ENCODE peak calls at places on chromosomes 7 and 10, in four cellular contexts. Q is K562, A is SK-N-SH, O is HepG2. P is an unnamed sample.

GRCh38 chr10:36764823-36765222 is 360.6 kb upstream of the ANKRD30A start:
- DNase-seq in Q (no peak), A (no peak), O (no peak), P (no peak)

GRCh38 chr10:110274072-110274627 is 30.6 kb downstream of the SMNDC1 start:
- DNase-seq in Q (no peak), A (no peak), O (no peak), P (no peak)

GRCh38 chr10:123021517-123021916 is 12.7 kb downstream of the ACADSB start:
- DNase-seq in Q (no peak), A (no peak), O (peak; percentile 36), P (peak; percentile 29)

GRCh38 chr7:93736970-93737369 is 153.6 kb downstream of the TFPI2 start:
- DNase-seq in Q (no peak), A (no peak), O (no peak), P (no peak)

GRCh38 chr10:31099101-31099500 is 67.4 kb upstream of the ZNF438 start:
- DNase-seq in Q (no peak), A (no peak), O (no peak), P (no peak)

GRCh38 chr10:101162677-101163076 is 31.6 kb downstream of the TLX1 start:
- DNase-seq in Q (no peak), A (no peak), O (no peak), P (no peak)

GRCh38 chr10:88991161-88991899 is 732 bp downstream of the FAS start:
- DNase-seq in Q (peak; percentile 34), A (peak; percentile 74), O (peak; percentile 54), P (peak; percentile 35)

GRCh38 chr10:131769691-131770090 is 131.1 kb upstream of the PPP2R2D start:
- DNase-seq in Q (no peak), A (no peak), O (no peak), P (no peak)

GRCh38 chr7:117762055-117762454 is 111.2 kb downstream of the CTTNBP2 start:
- DNase-seq in Q (no peak), A (no peak), O (no peak), P (no peak)

DNA sequence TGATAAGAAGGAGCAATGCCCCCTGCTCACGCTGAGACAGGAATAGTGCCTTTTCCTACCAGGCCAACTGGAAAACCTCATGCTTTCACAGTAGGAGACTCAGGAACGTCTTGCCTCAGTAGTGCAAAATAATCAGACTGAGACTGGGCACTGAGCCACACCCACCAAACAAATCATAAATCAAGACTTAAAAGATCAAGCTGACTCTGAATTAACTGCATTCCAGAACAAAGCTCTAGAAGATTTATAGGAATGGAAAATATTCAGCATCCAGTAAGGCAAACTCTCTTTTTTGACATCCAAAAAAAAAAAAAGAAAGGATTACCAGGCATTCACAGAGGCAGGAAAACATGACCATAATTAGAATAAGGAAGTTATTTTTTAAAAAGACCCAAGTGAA is 30.5 kb upstream of the SLC18A3 start:
- DNase-seq in Q (no peak), A (no peak), O (no peak), P (no peak)
- TF ChIP-seq ELF1 in Q (no peak), A (no peak), O (no peak), P (no peak)

DNA sequence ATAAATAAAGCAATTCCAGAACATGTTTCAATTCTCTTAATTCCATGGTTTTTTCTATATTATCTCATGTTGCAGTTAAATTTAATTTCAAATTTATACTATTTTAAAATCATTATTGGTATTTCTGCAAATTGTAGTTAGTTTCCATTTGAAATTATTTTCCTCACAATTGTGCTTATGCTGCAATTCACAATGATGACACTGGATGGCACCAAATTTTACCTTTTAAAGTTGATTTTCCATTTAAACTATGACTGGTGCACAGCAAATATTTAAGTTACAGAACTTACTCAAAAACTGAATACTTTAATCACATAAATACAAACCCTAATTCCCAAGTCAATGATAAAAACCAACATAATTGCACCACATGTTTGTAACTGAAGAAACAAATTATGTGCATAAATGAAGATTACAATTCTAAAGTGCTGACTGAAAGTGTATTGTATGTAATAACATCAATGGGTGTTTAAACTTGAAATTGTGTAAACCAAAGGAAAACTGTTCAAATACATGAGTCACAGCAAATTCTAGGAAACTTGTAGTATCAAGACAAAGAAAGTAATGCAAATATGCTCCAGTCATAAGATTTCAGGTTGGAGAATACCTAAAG is 75.3 kb upstream of the AASS start:
- DNase-seq in Q (peak; percentile 12), A (peak; percentile 10), O (peak; percentile 13), P (peak; percentile 10)
- TF ChIP-seq ELF1 in Q (no peak), A (no peak), O (no peak), P (no peak)

GRCh38 chr7:51665045-51665785 is 348.6 kb upstream of the COBL start:
- DNase-seq in Q (no peak), A (no peak), O (no peak), P (no peak)

GRCh38 chr7:51666261-51666660 is 349.7 kb upstream of the COBL start:
- DNase-seq in Q (no peak), A (no peak), O (no peak), P (no peak)

GRCh38 chr7:51666751-51667150 is 350.1 kb upstream of the COBL start:
- DNase-seq in Q (no peak), A (peak; percentile 53), O (no peak), P (no peak)
- TF ChIP-seq ELF1 in Q (no peak), A (no peak), O (no peak), P (no peak)

GRCh38 chr10:97851341-97852001 is 1.8 kb downstream of the GOLGA7B start:
- DNase-seq in Q (no peak), A (no peak), O (no peak), P (no peak)
- TF ChIP-seq ELF1 in Q (no peak), A (no peak), O (no peak), P (no peak)

P was measured in HCT116.